ENCODE peak calls at places on chromosomes 2 and 18, in seven cellular contexts. P is tibial nerve, T is K562, O is ovary, J is tibial artery, A is lower lobe of right lung, V is cardiac muscle cell. C is an unnamed sample.

GRCh38 chr2:2861666-2862240 is 515.9 kb downstream of the EIPR1 start:
- DNase-seq in J (no peak), A (no peak), O (no peak), V (no peak), T (no peak), P (no peak), C (no peak)

GRCh38 chr2:34126279-34126678 is 527.2 kb upstream of the FAM98A start:
- DNase-seq in P (no peak), V (no peak), J (no peak), A (no peak), O (no peak), T (no peak), C (no peak)

GRCh38 chr18:79932907-79933306 is 18.5 kb downstream of the SLC66A2 start:
- DNase-seq in T (no peak), A (no peak), J (no peak), P (no peak), V (no peak), O (no peak), C (no peak)

GRCh38 chr2:29293830-29294438 is 178.7 kb downstream of the CLIP4 start:
- DNase-seq in T (peak), V (peak), J (no peak), P (peak), A (no peak), O (no peak), C (no peak)

GRCh38 chr2:174593574-174594203 is 3.9 kb downstream of the WIPF1 start:
- DNase-seq in A (no peak), O (no peak), V (no peak), J (no peak), P (peak), T (peak), C (no peak)

GRCh38 chr2:25335971-25336370 is 5.8 kb downstream of the DNMT3A start:
- DNase-seq in J (no peak), P (no peak), A (no peak), V (no peak), T (no peak), O (no peak), C (no peak)

GRCh38 chr2:28895189-28895893 is 874 bp downstream of the WDR43 start:
- DNase-seq in A (no peak), P (no peak), O (peak), V (peak), T (peak), J (peak), C (peak)

GRCh38 chr2:70029814-70030409 is 57.4 kb upstream of the PCBP1 start:
- DNase-seq in P (peak), O (peak), T (peak), A (peak), V (peak), J (peak), C (peak)

GRCh38 chr2:68487773-68488355 is 20.5 kb downstream of the APLF start:
- DNase-seq in A (no peak), J (no peak), T (peak), P (no peak), V (no peak), O (no peak), C (no peak)

GRCh38 chr2:136131961-136132839 is 14.3 kb upstream of the CXCR4 start:
- DNase-seq in P (no peak), O (no peak), J (peak), T (no peak), V (no peak), A (peak), C (no peak)
- H3K27ac ChIP-seq in P (no peak), O (no peak), J (no peak), T (no peak), V (no peak), A (peak), C (no peak)

DNA sequence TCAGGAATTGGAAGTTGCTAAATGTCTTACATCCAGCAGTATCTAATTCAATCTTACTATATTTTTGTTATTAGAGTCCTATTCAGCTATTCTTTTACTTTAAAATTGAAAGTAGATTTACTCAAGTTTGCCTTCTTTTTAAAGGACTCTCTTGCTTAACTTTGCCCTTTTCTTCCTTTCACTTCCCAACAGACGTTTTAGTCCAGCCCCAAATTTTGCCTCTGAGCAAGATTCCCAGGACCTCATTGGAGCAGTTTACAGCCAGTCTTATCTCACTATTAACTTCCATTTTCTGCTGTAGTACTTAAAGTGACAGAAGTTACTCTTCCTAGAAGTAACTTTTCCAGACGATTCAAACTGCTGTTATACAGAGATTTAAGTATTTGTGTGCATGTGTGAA is 1.7 kb upstream of the PRKD3 start:
- DNase-seq in T (peak), O (peak), A (no peak), P (peak), J (peak), V (no peak), C (peak)
- H3K4me3 ChIP-seq in T (no peak), O (no peak), A (peak), P (peak), J (peak), V (no peak), C (peak)

GRCh38 chr2:181312515-181312927 is 144.7 kb upstream of the ITGA4 start:
- DNase-seq in J (no peak), O (no peak), A (no peak), T (no peak), V (no peak), P (no peak), C (no peak)
- H3K27ac ChIP-seq in J (no peak), O (no peak), A (peak), T (no peak), V (no peak), P (no peak), C (no peak)

GRCh38 chr2:169659314-169659713 is 34.9 kb downstream of the CFAP210 start:
- DNase-seq in A (no peak), P (no peak), T (no peak), J (no peak), O (no peak), V (no peak), C (no peak)
- H3K4me3 ChIP-seq in A (no peak), P (no peak), T (no peak), J (no peak), O (no peak), V (no peak), C (no peak)

GRCh38 chr2:37666772-37667171 is 4.7 kb downstream of the CDC42EP3 start:
- DNase-seq in P (no peak), T (no peak), O (no peak), A (no peak), J (no peak), V (no peak), C (no peak)
- H3K27ac ChIP-seq in P (no peak), T (no peak), O (no peak), A (no peak), J (peak), V (no peak), C (peak)

DNA sequence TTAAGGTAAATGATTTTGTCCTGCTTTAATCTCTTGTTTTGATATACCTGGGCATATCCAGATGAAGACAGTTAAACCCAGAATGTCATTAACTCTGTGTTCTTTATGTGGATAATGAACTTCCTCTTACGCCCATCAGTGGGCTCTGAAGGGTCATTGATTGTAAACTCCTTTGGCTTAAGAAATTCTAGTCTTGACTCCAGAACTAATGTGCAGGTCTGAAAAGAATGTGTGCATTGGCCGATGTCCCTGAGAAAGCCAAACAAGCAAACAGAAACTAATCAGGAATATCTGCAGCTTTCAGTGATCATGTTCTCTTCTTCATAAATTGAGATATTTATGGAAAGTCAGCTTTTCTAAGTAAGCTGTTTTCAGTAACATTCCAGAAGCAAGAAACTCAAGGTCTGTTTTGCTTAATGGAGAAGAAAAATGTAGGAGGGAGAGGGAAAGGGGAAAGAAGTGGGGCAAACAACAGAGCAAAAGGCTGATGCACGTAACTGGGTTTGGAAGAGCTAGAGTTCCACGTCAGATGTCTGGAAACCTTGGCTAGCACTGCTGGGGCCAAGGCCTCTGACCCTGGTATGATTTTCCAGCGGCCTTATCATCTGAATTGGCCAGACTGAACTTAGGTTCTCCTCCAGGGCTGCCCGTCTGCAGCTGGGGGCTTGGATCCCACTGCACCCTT is 61.3 kb upstream of the FHL2 start:
- DNase-seq in T (no peak), J (no peak), V (no peak), P (no peak), O (peak), A (no peak), C (no peak)
- H3K4me3 ChIP-seq in T (no peak), J (no peak), V (no peak), P (no peak), O (no peak), A (no peak), C (no peak)

C was measured in uterus.